ENCODE peak calls at places on chromosomes 2 and 18, in six cellular contexts. D is adipocyte, X is neural progenitor cell, A is upper lobe of left lung, W is left ventricle myocardium inferior, I is adrenal gland. R is an unnamed sample. For H3K9me3 and H3K4me1, the result is how much of the 10 kb centered on the place peaks cover.

GRCh38 chr2:178315488-178315948 is 121.2 kb downstream of the OSBPL6 start:
- DNase-seq in D (no peak), X (no peak), A (no peak), W (no peak), I (no peak), R (no peak)

GRCh38 chr2:120353931-120354330 is 8.0 kb downstream of the INHBB start:
- DNase-seq in D (no peak), X (no peak), A (no peak), W (no peak), I (no peak), R (no peak)

GRCh38 chr2:14427982-14428567 is 204.4 kb upstream of the LRATD1 start:
- DNase-seq in D (peak), X (no peak), A (no peak), W (no peak), I (peak), R (no peak)

GRCh38 chr2:166321076-166321475 is 54.7 kb downstream of the SCN9A start:
- DNase-seq in D (no peak), X (no peak), A (no peak), W (no peak), I (no peak), R (no peak)

GRCh38 chr18:74388227-74388626 is 68.9 kb downstream of the DIPK1C start:
- DNase-seq in D (no peak), X (no peak), A (no peak), W (no peak), I (no peak), R (no peak)

GRCh38 chr2:121644715-121645114 is 4.5 kb downstream of the CLASP1 start:
- DNase-seq in D (no peak), X (no peak), A (no peak), W (no peak), I (no peak), R (no peak)

GRCh38 chr2:228181098-228182019 is at the start of gene SPHKAP:
- DNase-seq in D (no peak), X (peak), A (no peak), W (peak), I (no peak), R (no peak)

GRCh38 chr2:240255811-240256703 is 115.6 kb upstream of the OTOS start:
- DNase-seq in D (no peak), X (peak), A (no peak), W (no peak), I (peak), R (no peak)

GRCh38 chr2:68110102-68110501 is 47.3 kb upstream of the C1D start:
- DNase-seq in D (no peak), X (no peak), A (no peak), W (no peak), I (no peak), R (no peak)

GRCh38 chr2:16386000-16386399 is 279.6 kb downstream of the CYRIA start:
- DNase-seq in D (no peak), X (no peak), A (no peak), W (no peak), I (no peak), R (no peak)

GRCh38 chr2:96921561-96922303 is 51.9 kb upstream of the SEMA4C start:
- DNase-seq in D (no peak), X (no peak), A (no peak), W (no peak), I (no peak), R (no peak)

GRCh38 chr2:196821195-196821594 is 12.0 kb upstream of the C2orf66 start:
- DNase-seq in D (peak), X (no peak), A (no peak), W (no peak), I (no peak), R (no peak)

GRCh38 chr2:4674007-4674406 is 970.6 kb downstream of the DCDC2C start:
- DNase-seq in D (no peak), X (no peak), A (no peak), W (no peak), I (no peak), R (no peak)

GRCh38 chr2:31337197-31337596 is 77.3 kb downstream of the XDH start:
- DNase-seq in D (peak), X (no peak), A (no peak), W (no peak), I (no peak), R (no peak)

GRCh38 chr2:177212106-177212894 is at the start of gene HNRNPA3:
- DNase-seq in D (peak), X (peak), A (peak), W (peak), I (peak), R (peak)

GRCh38 chr2:177211602-177212105 is 940 bp upstream of the HNRNPA3 start:
- DNase-seq in D (peak), X (no peak), A (no peak), W (no peak), I (no peak), R (no peak)

GRCh38 chr2:177212895-177213856 is 582 bp downstream of the HNRNPA3 start:
- DNase-seq in D (peak), X (peak), A (peak), W (peak), I (peak), R (peak)

GRCh38 chr2:177207101-177207500 is 5.5 kb upstream of the HNRNPA3 start:
- DNase-seq in D (no peak), X (no peak), A (no peak), W (no peak), I (no peak), R (no peak)

DNA sequence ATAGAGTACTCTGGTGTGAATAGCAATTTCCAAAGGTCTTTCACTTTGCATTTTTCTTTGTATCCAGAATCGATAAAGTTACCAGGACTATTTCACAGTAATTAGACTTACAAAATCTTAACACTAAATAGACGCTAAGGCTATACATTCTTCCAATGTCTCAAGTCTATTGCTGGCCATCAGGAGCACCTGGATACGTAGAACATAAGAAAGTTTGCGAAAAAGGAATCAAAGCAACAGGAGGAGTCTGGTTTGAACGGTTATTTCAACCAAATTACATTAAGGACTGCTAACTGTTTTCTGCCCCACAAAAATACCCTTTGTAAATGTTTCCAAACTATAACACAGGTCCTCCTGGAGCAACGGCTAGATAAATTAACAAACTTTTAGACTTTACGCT is 1.4 kb upstream of the HNRNPA3 start:
- DNase-seq in D (no peak), X (no peak), A (no peak), W (no peak), I (no peak), R (no peak)
- H3K4me3 ChIP-seq in D (peak), X (peak), A (no peak), W (peak), I (no peak), R (peak)

DNA sequence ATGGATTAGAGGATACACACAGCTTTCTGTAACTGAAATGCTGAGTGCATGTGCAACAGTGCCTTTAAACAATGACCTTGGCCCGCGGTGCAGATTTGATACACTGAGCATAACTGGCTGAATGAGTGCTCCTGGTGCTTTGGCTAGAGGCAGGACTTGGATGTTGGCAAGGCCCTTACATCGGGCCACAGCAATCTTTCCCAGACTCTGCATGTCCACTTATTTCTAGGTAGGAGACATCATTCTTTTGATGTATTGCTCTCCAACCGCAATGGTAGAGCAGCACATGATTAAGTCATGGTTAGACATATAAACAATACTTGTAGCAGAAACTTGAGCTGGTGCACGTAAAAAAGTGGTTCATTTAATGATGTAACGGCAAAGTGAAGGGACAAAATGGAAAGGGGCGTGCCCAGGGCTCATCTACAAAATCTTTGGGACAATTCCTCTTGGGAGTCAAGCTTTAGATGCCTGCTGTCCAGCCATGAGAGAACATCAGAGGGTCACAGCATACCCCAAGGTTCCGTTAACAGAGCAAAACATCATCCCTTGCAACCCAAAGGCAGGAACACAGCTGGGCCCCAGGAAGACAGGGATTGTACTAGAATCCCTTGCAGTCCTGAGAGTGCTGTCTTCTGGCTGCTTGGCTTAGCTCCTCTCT is 43.4 kb downstream of the RAB31 start:
- DNase-seq in D (no peak), X (no peak), A (no peak), W (no peak), I (peak), R (no peak)
- H3K9me3 ChIP-seq in D (under half), X (under half), A (under half), W (under half), I (under half), R (under half)

GRCh38 chr2:168456526-168457176 is 579 bp downstream of the CERS6 start:
- DNase-seq in D (peak), X (peak), A (peak), W (peak), I (peak), R (no peak)
- H3K4me1 ChIP-seq in D (under half), X (under half), A (under half), W (under half), I (under half), R (under half)

DNA sequence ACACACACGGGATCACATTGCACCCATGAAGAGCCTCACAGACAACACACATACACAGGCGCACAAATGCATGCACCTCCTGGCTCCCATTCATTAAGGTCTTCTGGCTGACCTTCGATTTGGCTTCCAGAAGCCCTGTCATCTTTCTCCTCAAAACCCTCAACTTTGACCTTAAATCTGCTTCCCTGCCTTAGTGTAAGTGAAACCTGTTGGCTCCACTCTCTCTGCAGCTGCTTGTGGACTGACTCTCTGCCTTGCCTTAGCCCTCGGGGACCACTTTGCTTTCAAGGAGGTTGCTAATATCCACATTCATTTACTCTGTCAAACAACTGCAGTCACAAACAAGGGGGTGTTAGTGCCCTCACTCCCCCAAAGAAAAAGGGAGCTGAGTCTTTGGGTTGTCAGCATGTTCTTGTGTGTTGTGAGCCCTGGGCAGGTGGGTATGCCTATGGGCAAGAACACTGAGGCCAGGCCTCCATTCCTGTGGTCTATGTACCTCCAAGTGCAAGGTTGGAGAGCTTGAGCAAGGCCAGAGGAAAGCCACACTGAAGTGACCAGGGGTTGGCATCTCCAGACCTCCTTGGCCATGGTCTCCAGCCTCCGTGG is 3.9 kb downstream of the OSR1 start:
- DNase-seq in D (peak), X (no peak), A (no peak), W (no peak), I (no peak), R (no peak)
- H3K4me3 ChIP-seq in D (peak), X (no peak), A (no peak), W (no peak), I (no peak), R (no peak)

GRCh38 chr2:217227794-217228193 is 367.9 kb upstream of the TNP1 start:
- DNase-seq in D (no peak), X (no peak), A (no peak), W (no peak), I (no peak), R (no peak)

GRCh38 chr2:217228732-217229131 is 368.9 kb upstream of the TNP1 start:
- DNase-seq in D (no peak), X (no peak), A (no peak), W (no peak), I (no peak), R (no peak)

GRCh38 chr2:217231212-217231611 is 371.3 kb upstream of the TNP1 start:
- DNase-seq in D (peak), X (no peak), A (no peak), W (no peak), I (no peak), R (no peak)

DNA sequence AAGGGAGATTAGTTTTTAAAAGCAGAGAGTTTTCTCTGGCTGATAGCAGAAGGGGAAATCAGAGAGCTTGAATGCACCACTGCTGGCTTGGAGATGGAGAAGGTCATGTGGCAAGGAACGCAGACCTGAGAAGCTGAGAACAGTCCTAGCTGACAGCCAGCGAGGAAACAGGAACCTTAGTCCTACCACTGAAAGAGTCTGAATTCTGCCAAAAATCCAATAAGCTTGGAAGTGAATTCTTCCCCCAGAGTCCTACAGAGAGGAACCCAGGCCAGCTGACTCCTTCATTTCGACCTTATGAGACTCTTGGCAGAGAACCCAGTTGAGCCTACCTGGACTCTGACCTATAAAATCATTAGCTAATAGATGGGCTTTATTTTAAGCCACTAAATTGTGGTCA is 371.9 kb upstream of the TNP1 start:
- DNase-seq in D (no peak), X (no peak), A (no peak), W (no peak), I (no peak), R (no peak)
- H3K9me3 ChIP-seq in D (under half), X (under half), A (under half), W (under half), I (under half), R (under half)